ENCODE peak calls at places on chromosomes 1 and 21, in six cellular contexts. K, P, Y, G, J and E are unnamed samples.

GRCh38 chr1:114040273-114041043 is 61.2 kb downstream of the OLFML3 start:
- DNase-seq in K (no peak), P (no peak), Y (no peak), G (no peak), J (no peak), E (no peak)

GRCh38 chr1:77036560-77036959 is 169.3 kb downstream of the ST6GALNAC5 start:
- DNase-seq in K (no peak), P (no peak), Y (no peak), G (no peak), J (no peak), E (no peak)

GRCh38 chr1:216456682-216457081 is 33.4 kb upstream of the USH2A start:
- DNase-seq in K (no peak), P (peak), Y (no peak), G (no peak), J (no peak), E (no peak)

GRCh38 chr1:4724695-4725250 is 70.4 kb downstream of the AJAP1 start:
- DNase-seq in K (no peak), P (no peak), Y (no peak), G (no peak), J (no peak), E (no peak)

GRCh38 chr1:172906778-172907592 is 143.8 kb downstream of the TNFSF18 start:
- DNase-seq in K (no peak), P (no peak), Y (no peak), G (no peak), J (no peak), E (no peak)

GRCh38 chr1:116329524-116330341 is 43.3 kb upstream of the ATP1A1 start:
- DNase-seq in K (no peak), P (no peak), Y (no peak), G (no peak), J (no peak), E (peak)

GRCh38 chr1:24545673-24546072 is 10.2 kb upstream of the NCMAP start:
- DNase-seq in K (no peak), P (no peak), Y (no peak), G (no peak), J (no peak), E (no peak)

GRCh38 chr1:30984167-30984870 is 75.8 kb upstream of the SDC3 start:
- DNase-seq in K (no peak), P (no peak), Y (no peak), G (no peak), J (no peak), E (no peak)

GRCh38 chr1:2266301-2266967 is 38.3 kb downstream of the SKI start:
- DNase-seq in K (no peak), P (no peak), Y (no peak), G (no peak), J (no peak), E (no peak)

GRCh38 chr1:234836045-234836681 is 226.2 kb upstream of the IRF2BP2 start:
- DNase-seq in K (no peak), P (no peak), Y (no peak), G (no peak), J (no peak), E (no peak)

GRCh38 chr1:98119793-98120192 is 199.0 kb upstream of the DPYD start:
- DNase-seq in K (no peak), P (no peak), Y (no peak), G (no peak), J (no peak), E (no peak)

GRCh38 chr1:62783736-62784508 is at the start of gene ATG4C:
- DNase-seq in K (peak), P (peak), Y (peak), G (peak), J (peak), E (peak)

GRCh38 chr21:46316708-46317324 is 6.9 kb downstream of the C21orf58 start:
- DNase-seq in K (no peak), P (no peak), Y (no peak), G (no peak), J (no peak), E (no peak)

GRCh38 chr21:26391166-26391565 is 181.9 kb downstream of the CYYR1 start:
- DNase-seq in K (no peak), P (no peak), Y (no peak), G (no peak), J (no peak), E (no peak)

GRCh38 chr1:17516303-17517214 is 22.9 kb upstream of the ARHGEF10L start:
- DNase-seq in K (no peak), P (no peak), Y (no peak), G (no peak), J (no peak), E (peak)

GRCh38 chr1:28860332-28861073 is 48.5 kb downstream of the OPRD1 start:
- DNase-seq in K (peak), P (peak), Y (no peak), G (no peak), J (no peak), E (no peak)

GRCh38 chr1:156581661-156582387 is 2.3 kb downstream of the TTC24 start:
- DNase-seq in K (no peak), P (no peak), Y (no peak), G (no peak), J (peak), E (no peak)

GRCh38 chr1:158035976-158036583 is 42.6 kb downstream of the KIRREL1 start:
- DNase-seq in K (no peak), P (no peak), Y (no peak), G (peak), J (no peak), E (peak)

GRCh38 chr1:212542761-212543187 is 65.8 kb upstream of the ATF3 start:
- DNase-seq in K (no peak), P (no peak), Y (no peak), G (no peak), J (no peak), E (no peak)

GRCh38 chr1:210790196-210790595 is 343.8 kb downstream of the KCNH1 start:
- DNase-seq in K (no peak), P (no peak), Y (no peak), G (no peak), J (no peak), E (no peak)

GRCh38 chr1:245216356-245217110 is 61.7 kb downstream of the KIF26B start:
- DNase-seq in K (no peak), P (no peak), Y (no peak), G (no peak), J (no peak), E (no peak)

GRCh38 chr1:206490643-206491421 is 16.5 kb upstream of the RASSF5 start:
- DNase-seq in K (no peak), P (no peak), Y (no peak), G (no peak), J (no peak), E (no peak)

GRCh38 chr1:226903819-226904710 is 33.6 kb downstream of the PSEN2 start:
- DNase-seq in K (no peak), P (no peak), Y (no peak), G (peak), J (peak), E (no peak)

GRCh38 chr21:34083357-34083756 is 10.0 kb downstream of the MRPS6 start:
- DNase-seq in K (no peak), P (no peak), Y (no peak), G (no peak), J (no peak), E (no peak)

GRCh38 chr1:73854527-73854926 is 343.4 kb downstream of the LRRIQ3 start:
- DNase-seq in K (no peak), P (no peak), Y (no peak), G (no peak), J (no peak), E (no peak)

GRCh38 chr21:28337319-28337718 is 655.4 kb downstream of the LTN1 start:
- DNase-seq in K (no peak), P (no peak), Y (no peak), G (no peak), J (no peak), E (no peak)

GRCh38 chr1:26016258-26016943 is 5.2 kb upstream of the EXTL1 start:
- DNase-seq in K (no peak), P (no peak), Y (no peak), G (no peak), J (no peak), E (no peak)

GRCh38 chr21:19461481-19462205 is 1058.1 kb upstream of the TMPRSS15 start:
- DNase-seq in K (no peak), P (no peak), Y (no peak), G (no peak), J (no peak), E (no peak)

GRCh38 chr1:213201380-213202155 is 150.5 kb downstream of the RPS6KC1 start:
- DNase-seq in K (no peak), P (no peak), Y (no peak), G (no peak), J (no peak), E (no peak)

GRCh38 chr21:42112223-42112622 is 41.1 kb downstream of the UMODL1 start:
- DNase-seq in K (no peak), P (no peak), Y (no peak), G (no peak), J (no peak), E (no peak)

GRCh38 chr1:62765981-62766380 is 18.0 kb upstream of the ATG4C start:
- DNase-seq in K (no peak), P (no peak), Y (no peak), G (no peak), J (no peak), E (peak)

GRCh38 chr1:63134501-63135173 is 187.7 kb upstream of the FOXD3 start:
- DNase-seq in K (no peak), P (no peak), Y (no peak), G (no peak), J (no peak), E (no peak)

GRCh38 chr1:8031176-8031785 is 5.2 kb upstream of the ERRFI1 start:
- DNase-seq in K (no peak), P (no peak), Y (no peak), G (no peak), J (no peak), E (peak)

GRCh38 chr1:9465640-9466039 is 73.6 kb upstream of the SLC25A33 start:
- DNase-seq in K (no peak), P (no peak), Y (no peak), G (no peak), J (no peak), E (no peak)

GRCh38 chr1:183239793-183240625 is 53.9 kb downstream of the LAMC2 start:
- DNase-seq in K (no peak), P (no peak), Y (no peak), G (peak), J (peak), E (no peak)

GRCh38 chr1:91511386-91511785 is 10.7 kb downstream of the CDC7 start:
- DNase-seq in K (peak), P (no peak), Y (no peak), G (no peak), J (no peak), E (no peak)

DNA sequence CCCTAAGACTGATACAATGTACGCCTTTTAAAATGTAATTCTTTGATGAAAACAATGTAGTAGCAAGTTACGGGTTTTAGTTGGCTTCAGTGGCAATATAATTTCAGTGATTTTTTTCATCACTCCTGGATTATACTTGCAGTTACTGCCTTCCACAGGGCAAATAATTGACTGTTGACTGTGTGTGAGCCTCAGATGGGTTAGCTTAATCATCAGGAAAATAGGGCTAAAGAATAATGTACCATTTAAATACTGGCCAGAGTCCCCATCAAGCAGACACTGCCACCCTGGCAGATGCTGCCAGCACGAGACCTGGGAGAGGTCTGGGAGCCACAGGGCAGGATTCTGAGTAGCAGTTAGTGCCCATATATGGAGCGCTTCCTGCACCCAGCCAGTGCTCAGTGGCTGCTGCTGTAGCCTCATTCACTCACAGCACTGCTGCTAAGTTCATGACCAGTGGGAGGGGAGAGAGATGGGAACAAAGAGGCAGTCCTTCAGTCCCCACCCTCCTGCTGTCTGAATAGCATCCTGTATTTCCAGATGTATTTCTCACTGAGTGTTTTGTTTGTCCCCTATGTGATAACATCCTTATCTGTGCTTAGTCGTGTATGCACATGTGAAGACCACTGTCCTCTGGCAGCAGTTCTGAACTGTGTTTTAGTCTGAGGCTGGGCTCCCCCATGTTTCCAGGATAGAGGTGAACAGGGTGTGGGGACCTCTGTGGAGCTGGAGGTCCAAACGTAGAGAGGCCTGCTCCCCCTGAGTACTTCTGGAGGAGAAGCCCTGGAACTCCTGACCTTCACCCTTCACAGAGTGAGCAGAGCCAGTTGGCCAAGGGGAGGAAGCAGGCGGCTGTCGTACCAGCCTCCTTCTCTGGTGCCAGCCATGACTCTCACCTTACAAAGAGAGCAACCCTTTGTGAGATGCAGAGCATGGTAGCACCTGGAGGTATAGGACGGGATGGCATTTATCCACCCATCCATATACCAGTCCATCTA is 80.4 kb downstream of the ADARB1 start:
- DNase-seq in K (no peak), P (peak), Y (no peak), G (no peak), J (peak), E (no peak)
- TF ChIP-seq POLR2A in K (no peak), P (no peak), Y (no peak), G (no peak), J (no peak), E (no peak)

GRCh38 chr1:159204071-159204790 is 444 bp upstream of the ACKR1 start:
- DNase-seq in K (no peak), P (no peak), Y (no peak), G (no peak), J (no peak), E (no peak)
- TF ChIP-seq POLR2A in K (no peak), P (no peak), Y (no peak), G (no peak), J (no peak), E (no peak)

GRCh38 chr1:230208619-230209261 is 141.7 kb downstream of the GALNT2 start:
- DNase-seq in K (no peak), P (no peak), Y (no peak), G (no peak), J (no peak), E (no peak)
- TF ChIP-seq POLR2A in K (no peak), P (no peak), Y (no peak), G (no peak), J (no peak), E (no peak)

DNA sequence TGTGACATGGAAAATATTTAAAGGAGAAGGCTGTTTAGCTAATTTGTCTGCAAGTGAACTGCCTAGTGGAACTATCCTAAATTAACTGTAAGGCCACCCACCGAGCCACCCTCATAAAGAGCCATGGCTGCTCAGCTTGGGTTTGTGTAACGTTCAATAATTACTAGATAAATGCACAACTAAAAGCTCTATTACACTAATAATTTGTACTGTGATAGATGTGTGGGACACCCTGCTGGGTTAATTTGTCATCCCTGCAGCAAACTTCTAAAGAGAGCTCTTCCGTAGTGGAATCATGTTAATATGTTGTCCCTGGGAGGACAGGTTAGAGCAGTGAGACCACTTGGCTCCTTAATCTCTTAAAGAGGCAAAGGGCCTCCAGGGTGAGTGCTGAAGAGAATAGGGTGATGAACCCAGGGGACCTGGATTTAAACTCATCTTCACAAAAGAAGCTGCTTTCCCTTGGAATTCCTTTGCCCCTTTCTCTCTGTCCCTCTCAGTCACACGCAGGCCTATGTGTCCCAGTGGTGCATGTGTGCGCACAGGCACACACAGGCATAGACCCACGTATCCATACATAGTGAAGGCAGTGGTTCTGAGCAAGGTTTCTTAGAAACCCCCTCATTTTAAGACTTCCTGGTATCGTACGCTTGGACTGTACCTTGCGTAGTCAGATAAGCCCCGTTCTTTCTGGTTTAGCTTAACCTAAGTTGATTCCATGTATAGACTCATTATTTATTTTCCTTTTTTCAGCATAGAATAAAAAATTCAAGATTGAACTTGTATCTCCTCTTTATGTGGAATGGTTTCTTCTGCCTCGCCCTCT is 310.3 kb downstream of the NFIA start:
- DNase-seq in K (no peak), P (no peak), Y (no peak), G (no peak), J (no peak), E (no peak)
- TF ChIP-seq POLR2A in K (no peak), P (no peak), Y (no peak), G (no peak), J (no peak), E (no peak)